ENCODE peak calls at places on chromosomes 11 and 22, in eight cellular contexts. One of them, this sample, is unnamed.

GRCh38 chr22:43886231-43886630 is 5.6 kb downstream of the PNPLA5 start:
- DNase-seq in A549: no peak
- DNase-seq in ovary: no peak
- DNase-seq in stomach: no peak
- DNase-seq in tibial nerve: no peak
- DNase-seq in esophagus muscularis mucosa: no peak
- DNase-seq in H1: no peak
- DNase-seq in SK-N-SH: no peak
- DNase-seq in this sample: peak

GRCh38 chr11:66335531-66336233 is 552 bp downstream of the RIN1 start:
- DNase-seq in A549: no peak
- DNase-seq in ovary: no peak
- DNase-seq in stomach: no peak
- DNase-seq in tibial nerve: no peak
- DNase-seq in esophagus muscularis mucosa: no peak
- DNase-seq in H1: no peak
- DNase-seq in SK-N-SH: peak
- DNase-seq in this sample: peak

GRCh38 chr11:126477526-126478275 is 122.2 kb downstream of the ST3GAL4 start:
- DNase-seq in A549: no peak
- DNase-seq in ovary: no peak
- DNase-seq in stomach: no peak
- DNase-seq in tibial nerve: no peak
- DNase-seq in esophagus muscularis mucosa: no peak
- DNase-seq in H1: no peak
- DNase-seq in SK-N-SH: no peak
- DNase-seq in this sample: no peak

GRCh38 chr11:34208266-34209135 is 103.1 kb downstream of the NAT10 start:
- DNase-seq in A549: peak
- DNase-seq in ovary: no peak
- DNase-seq in stomach: no peak
- DNase-seq in tibial nerve: no peak
- DNase-seq in esophagus muscularis mucosa: no peak
- DNase-seq in H1: no peak
- DNase-seq in SK-N-SH: no peak
- DNase-seq in this sample: no peak

GRCh38 chr11:130051077-130051476 is 18.6 kb upstream of the APLP2 start:
- DNase-seq in A549: no peak
- DNase-seq in ovary: no peak
- DNase-seq in stomach: no peak
- DNase-seq in tibial nerve: no peak
- DNase-seq in esophagus muscularis mucosa: no peak
- DNase-seq in H1: no peak
- DNase-seq in SK-N-SH: no peak
- DNase-seq in this sample: no peak

GRCh38 chr11:123300874-123301695 is 106.0 kb upstream of the CLMP start:
- DNase-seq in A549: peak
- DNase-seq in ovary: no peak
- DNase-seq in stomach: no peak
- DNase-seq in tibial nerve: no peak
- DNase-seq in esophagus muscularis mucosa: no peak
- DNase-seq in H1: no peak
- DNase-seq in SK-N-SH: no peak
- DNase-seq in this sample: no peak

GRCh38 chr11:116427903-116428637 is 344.7 kb downstream of the BUD13 start:
- DNase-seq in A549: no peak
- DNase-seq in ovary: no peak
- DNase-seq in stomach: no peak
- DNase-seq in tibial nerve: peak
- DNase-seq in esophagus muscularis mucosa: no peak
- DNase-seq in H1: no peak
- DNase-seq in SK-N-SH: peak
- DNase-seq in this sample: no peak

GRCh38 chr22:46734830-46735453 is 3.1 kb downstream of the CERK start:
- DNase-seq in A549: no peak
- DNase-seq in ovary: no peak
- DNase-seq in stomach: peak
- DNase-seq in tibial nerve: no peak
- DNase-seq in esophagus muscularis mucosa: no peak
- DNase-seq in H1: no peak
- DNase-seq in SK-N-SH: no peak
- DNase-seq in this sample: no peak

GRCh38 chr11:76073716-76074115 is 132.6 kb downstream of the WNT11 start:
- DNase-seq in A549: no peak
- DNase-seq in ovary: no peak
- DNase-seq in stomach: no peak
- DNase-seq in tibial nerve: no peak
- DNase-seq in esophagus muscularis mucosa: no peak
- DNase-seq in H1: no peak
- DNase-seq in SK-N-SH: peak
- DNase-seq in this sample: no peak

GRCh38 chr11:98600103-98600502 is 420.6 kb upstream of the CNTN5 start:
- DNase-seq in A549: no peak
- DNase-seq in ovary: no peak
- DNase-seq in stomach: no peak
- DNase-seq in tibial nerve: no peak
- DNase-seq in esophagus muscularis mucosa: no peak
- DNase-seq in H1: no peak
- DNase-seq in SK-N-SH: no peak
- DNase-seq in this sample: no peak

DNA sequence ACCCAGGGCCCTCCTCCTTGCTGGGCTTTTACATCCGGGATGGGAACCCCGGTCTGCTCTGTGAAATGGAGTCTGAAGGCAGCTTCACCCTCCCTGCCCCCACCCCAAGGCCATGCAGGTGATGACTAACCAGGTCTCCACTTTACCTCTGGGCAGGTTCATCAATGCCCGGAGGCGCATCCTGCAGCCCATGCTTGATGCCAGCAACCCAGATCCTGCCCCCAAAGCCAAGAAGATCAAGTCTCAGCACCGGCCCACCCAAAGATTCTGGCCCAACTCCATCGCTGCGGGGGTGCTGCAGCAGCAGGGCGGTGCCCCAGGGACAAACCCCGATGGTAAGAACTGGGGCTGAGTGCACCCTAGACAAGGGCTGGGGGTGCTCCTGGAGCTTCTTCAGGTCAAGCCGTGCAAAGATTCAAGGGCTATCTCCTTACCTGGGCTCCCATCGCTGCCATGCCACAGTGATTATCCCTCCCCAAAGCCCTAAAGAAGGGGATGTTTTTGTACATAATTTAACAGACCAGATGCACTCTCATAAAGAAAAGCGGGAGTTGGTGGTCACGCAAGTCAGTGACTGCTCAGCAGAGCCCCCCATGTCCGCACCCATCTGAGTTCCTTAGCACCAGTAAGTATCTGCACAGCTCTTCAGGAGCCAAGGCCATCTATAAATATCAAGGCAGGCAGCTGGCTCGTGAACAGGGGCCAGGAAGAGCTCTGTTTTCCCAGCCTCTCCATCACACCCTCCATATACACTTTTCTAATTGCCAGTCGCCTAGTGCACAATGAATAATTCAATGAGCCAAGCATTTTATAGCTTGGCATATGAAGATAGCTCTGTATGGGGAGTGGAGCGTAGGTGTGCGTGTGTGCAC is 66.0 kb downstream of the FEZ1 start:
- DNase-seq in A549: no peak
- DNase-seq in ovary: no peak
- DNase-seq in stomach: no peak
- DNase-seq in tibial nerve: no peak
- DNase-seq in esophagus muscularis mucosa: no peak
- DNase-seq in H1: no peak
- DNase-seq in SK-N-SH: no peak
- DNase-seq in this sample: no peak
- TF ChIP-seq EP300 in A549: no peak
- TF ChIP-seq EP300 in ovary: no peak
- TF ChIP-seq EP300 in stomach: no peak
- TF ChIP-seq EP300 in tibial nerve: no peak
- TF ChIP-seq EP300 in esophagus muscularis mucosa: no peak
- TF ChIP-seq EP300 in H1: no peak
- TF ChIP-seq EP300 in SK-N-SH: no peak
- TF ChIP-seq EP300 in this sample: no peak

DNA sequence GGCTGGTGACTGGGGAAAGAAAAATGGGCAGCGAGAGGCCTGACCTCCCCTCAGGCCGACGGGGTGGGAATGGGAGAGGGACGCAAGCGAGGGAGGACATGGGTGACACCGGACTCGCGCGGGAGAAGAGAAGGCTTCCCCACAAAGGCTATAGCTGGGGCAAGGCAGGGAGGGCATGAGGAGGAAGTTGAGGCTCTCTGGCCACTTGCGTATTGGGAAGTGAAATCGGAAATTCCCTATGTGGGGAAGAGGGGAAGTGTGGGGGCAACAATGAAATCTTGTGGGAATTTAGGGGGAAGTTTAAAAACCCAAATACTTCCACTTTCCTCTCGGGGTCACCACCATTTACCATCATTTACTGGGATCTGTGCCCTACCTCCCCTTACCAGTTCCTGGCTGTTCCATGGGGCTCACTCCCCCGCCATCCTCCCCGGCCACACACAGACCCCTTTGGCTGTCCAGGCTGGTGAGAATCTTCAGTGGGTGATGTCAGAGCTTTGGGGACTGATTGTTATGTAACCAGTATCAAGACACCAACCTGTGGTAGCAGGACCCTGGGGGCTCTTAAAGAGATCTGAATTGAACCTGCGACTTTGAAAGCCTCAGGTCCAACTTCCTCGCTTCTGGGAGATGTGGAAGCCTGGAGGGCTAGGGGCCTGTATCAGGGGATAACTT is 942 bp upstream of the EHD1 start:
- DNase-seq in A549: no peak
- DNase-seq in ovary: no peak
- DNase-seq in stomach: no peak
- DNase-seq in tibial nerve: no peak
- DNase-seq in esophagus muscularis mucosa: no peak
- DNase-seq in H1: no peak
- DNase-seq in SK-N-SH: no peak
- DNase-seq in this sample: no peak
- TF ChIP-seq EP300 in A549: no peak
- TF ChIP-seq EP300 in ovary: no peak
- TF ChIP-seq EP300 in stomach: no peak
- TF ChIP-seq EP300 in tibial nerve: no peak
- TF ChIP-seq EP300 in esophagus muscularis mucosa: no peak
- TF ChIP-seq EP300 in H1: no peak
- TF ChIP-seq EP300 in SK-N-SH: no peak
- TF ChIP-seq EP300 in this sample: no peak

GRCh38 chr11:23574149-23574548 is 713.9 kb upstream of the CCDC179 start:
- DNase-seq in A549: no peak
- DNase-seq in ovary: no peak
- DNase-seq in stomach: no peak
- DNase-seq in tibial nerve: no peak
- DNase-seq in esophagus muscularis mucosa: no peak
- DNase-seq in H1: no peak
- DNase-seq in SK-N-SH: no peak
- DNase-seq in this sample: no peak

GRCh38 chr11:23570828-23571227 is 710.6 kb upstream of the CCDC179 start:
- DNase-seq in A549: no peak
- DNase-seq in ovary: no peak
- DNase-seq in stomach: no peak
- DNase-seq in tibial nerve: no peak
- DNase-seq in esophagus muscularis mucosa: no peak
- DNase-seq in H1: no peak
- DNase-seq in SK-N-SH: no peak
- DNase-seq in this sample: no peak

GRCh38 chr11:23569134-23569533 is 708.9 kb upstream of the CCDC179 start:
- DNase-seq in A549: no peak
- DNase-seq in ovary: no peak
- DNase-seq in stomach: no peak
- DNase-seq in tibial nerve: no peak
- DNase-seq in esophagus muscularis mucosa: no peak
- DNase-seq in H1: no peak
- DNase-seq in SK-N-SH: no peak
- DNase-seq in this sample: no peak

GRCh38 chr11:23573430-23573829 is 713.2 kb upstream of the CCDC179 start:
- DNase-seq in A549: no peak
- DNase-seq in ovary: no peak
- DNase-seq in stomach: no peak
- DNase-seq in tibial nerve: no peak
- DNase-seq in esophagus muscularis mucosa: no peak
- DNase-seq in H1: no peak
- DNase-seq in SK-N-SH: no peak
- DNase-seq in this sample: no peak

DNA sequence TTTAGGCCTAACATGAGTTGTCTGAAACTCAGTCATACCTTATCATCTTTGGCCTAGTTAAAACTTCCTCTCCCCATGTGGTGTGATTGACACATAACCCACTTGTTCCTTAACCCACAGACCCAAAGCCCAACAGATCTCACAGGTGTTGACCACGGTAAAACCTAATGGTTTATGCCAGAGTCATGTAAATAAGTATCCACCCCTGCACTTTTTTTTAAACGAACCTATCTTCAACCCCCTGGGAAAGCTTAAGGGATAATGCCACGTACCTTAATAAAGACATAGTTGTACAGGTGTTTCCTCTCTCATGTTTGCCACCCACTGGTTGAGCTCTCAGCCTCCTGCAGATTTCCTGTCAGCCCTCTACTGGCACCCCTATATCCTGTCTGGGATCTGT is 709.3 kb upstream of the CCDC179 start:
- DNase-seq in A549: no peak
- DNase-seq in ovary: no peak
- DNase-seq in stomach: no peak
- DNase-seq in tibial nerve: no peak
- DNase-seq in esophagus muscularis mucosa: no peak
- DNase-seq in H1: no peak
- DNase-seq in SK-N-SH: no peak
- DNase-seq in this sample: no peak
- TF ChIP-seq EP300 in A549: no peak
- TF ChIP-seq EP300 in ovary: no peak
- TF ChIP-seq EP300 in stomach: no peak
- TF ChIP-seq EP300 in tibial nerve: no peak
- TF ChIP-seq EP300 in esophagus muscularis mucosa: no peak
- TF ChIP-seq EP300 in H1: no peak
- TF ChIP-seq EP300 in SK-N-SH: no peak
- TF ChIP-seq EP300 in this sample: no peak

DNA sequence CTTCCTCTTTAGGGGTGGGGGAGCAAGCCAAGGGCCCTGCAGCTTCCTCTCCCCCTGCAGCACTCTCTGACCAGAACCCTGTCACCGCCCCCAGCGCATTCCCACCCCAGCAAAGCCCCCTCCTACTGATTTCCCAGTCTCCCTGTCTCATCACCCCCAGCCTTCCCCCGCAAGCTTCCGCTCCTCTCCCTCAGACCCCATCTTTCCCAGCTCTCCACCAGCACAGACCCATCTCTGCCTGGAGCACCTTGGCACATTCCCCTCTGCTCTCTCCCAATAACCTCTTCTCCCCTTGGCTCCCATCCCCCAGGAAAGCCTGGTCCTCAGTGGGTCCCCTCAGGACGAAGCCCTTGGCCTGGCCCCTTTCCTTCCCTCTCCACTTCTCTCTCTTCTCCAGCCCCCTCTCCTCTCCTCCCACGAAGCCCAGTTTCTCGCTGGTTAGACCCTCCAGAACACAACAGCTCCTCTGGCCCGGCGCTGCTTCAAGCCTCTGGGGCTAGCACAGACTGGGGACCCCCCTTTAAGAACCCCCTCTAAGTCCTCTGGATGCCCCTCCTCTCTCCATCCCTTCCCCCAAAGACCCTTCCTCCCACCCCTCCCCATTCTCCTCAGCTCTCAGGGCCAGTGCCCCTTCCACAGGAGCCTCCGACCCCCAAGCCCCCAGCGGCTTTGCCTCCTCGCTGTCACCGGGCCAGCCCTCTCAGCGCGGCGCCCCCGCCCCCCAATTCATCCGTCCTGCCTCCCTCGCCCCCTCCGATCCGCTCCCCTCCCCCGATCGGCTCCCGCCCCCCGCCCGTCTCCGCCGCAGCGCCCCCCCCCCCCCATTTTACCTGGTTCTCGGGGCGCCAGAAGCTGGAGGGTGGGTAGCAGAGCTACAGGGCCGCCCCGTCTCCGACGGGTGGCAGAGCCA is 601 bp downstream of the NRXN2 start:
- DNase-seq in A549: no peak
- DNase-seq in ovary: no peak
- DNase-seq in stomach: no peak
- DNase-seq in tibial nerve: no peak
- DNase-seq in esophagus muscularis mucosa: no peak
- DNase-seq in H1: no peak
- DNase-seq in SK-N-SH: peak
- DNase-seq in this sample: no peak
- TF ChIP-seq EP300 in A549: no peak
- TF ChIP-seq EP300 in ovary: no peak
- TF ChIP-seq EP300 in stomach: no peak
- TF ChIP-seq EP300 in tibial nerve: no peak
- TF ChIP-seq EP300 in esophagus muscularis mucosa: no peak
- TF ChIP-seq EP300 in H1: no peak
- TF ChIP-seq EP300 in SK-N-SH: no peak
- TF ChIP-seq EP300 in this sample: no peak